ENCODE peak calls at places on chromosomes 7 and 10, in nine cellular contexts. M is hepatocyte; X is PC-9; B is HCT116; F is neural crest cell; O is AG09319; Z is NB4; H is adrenal gland; P is activated CD8-positive, alpha-beta T cell treated with anti-CD3 and anti-CD28 coated beads for 36 hours. R is an unnamed sample.

GRCh38 chr10:71128311-71129010 is 83.9 kb upstream of the UNC5B start:
- DNase-seq in M (no peak), X (no peak), B (no peak), F (no peak), O (no peak), Z (no peak), H (peak; percentile 48), P (no peak), R (no peak)

GRCh38 chr7:28686418-28686800 is 271.7 kb downstream of the TRIL start:
- DNase-seq in M (peak; percentile 69), X (peak; percentile 39), B (no peak), F (peak; percentile 29), O (peak; percentile 5), Z (peak; percentile 29), H (no peak), P (no peak), R (no peak)

GRCh38 chr10:33066558-33067236 is 108.7 kb upstream of the ITGB1 start:
- DNase-seq in M (peak; percentile 20), X (no peak), B (no peak), F (no peak), O (no peak), Z (no peak), H (peak; percentile 77), P (no peak), R (no peak)

GRCh38 chr10:47354162-47354561 is 6.0 kb downstream of the RBP3 start:
- DNase-seq in M (peak; percentile 53), X (no peak), B (no peak), F (no peak), O (no peak), Z (peak; percentile 12), H (no peak), P (no peak), R (no peak)

GRCh38 chr7:129875745-129876411 is 76.9 kb downstream of the UBE2H start:
- DNase-seq in M (no peak), X (no peak), B (no peak), F (no peak), O (no peak), Z (no peak), H (no peak), P (no peak), R (no peak)

GRCh38 chr7:15130666-15131541 is 228.4 kb upstream of the DGKB start:
- DNase-seq in M (no peak), X (peak; percentile 74), B (no peak), F (no peak), O (no peak), Z (no peak), H (no peak), P (no peak), R (no peak)

GRCh38 chr7:28103984-28104628 is 76.5 kb downstream of the JAZF1 start:
- DNase-seq in M (no peak), X (peak; percentile 83), B (no peak), F (no peak), O (no peak), Z (no peak), H (no peak), P (no peak), R (no peak)

GRCh38 chr7:73786588-73786987 is 16.5 kb upstream of the CLDN3 start:
- DNase-seq in M (no peak), X (no peak), B (no peak), F (no peak), O (no peak), Z (no peak), H (peak; percentile 7), P (no peak), R (no peak)

GRCh38 chr7:107998150-107998549 is 4.8 kb downstream of the LAMB1 start:
- DNase-seq in M (no peak), X (peak; percentile 91), B (no peak), F (no peak), O (no peak), Z (no peak), H (no peak), P (no peak), R (no peak)

GRCh38 chr10:112634096-112634830 is 187.2 kb downstream of the VTI1A start:
- DNase-seq in M (no peak), X (no peak), B (no peak), F (no peak), O (no peak), Z (no peak), H (no peak), P (no peak), R (no peak)

DNA sequence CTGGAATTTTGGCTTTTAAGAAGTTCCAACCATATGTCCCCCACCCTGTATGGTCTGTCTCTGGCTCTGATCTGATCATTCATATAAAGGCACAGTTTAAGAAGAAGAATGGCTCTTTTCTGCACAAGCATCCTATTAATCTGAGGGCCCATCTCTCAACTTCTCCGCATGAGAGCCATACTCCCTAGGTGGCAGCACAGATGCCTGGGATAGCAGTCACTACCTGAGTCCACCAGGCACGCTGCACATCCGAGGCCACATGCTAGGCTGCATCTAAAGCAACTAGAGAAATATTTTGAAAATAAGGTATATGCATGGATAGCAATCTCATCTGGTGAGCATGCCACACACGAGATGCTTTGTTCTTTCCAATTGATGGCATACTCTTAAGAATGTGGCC is 565.5 kb downstream of the PARD3 start:
- DNase-seq in M (no peak), X (no peak), B (no peak), F (no peak), O (no peak), Z (no peak), H (no peak), P (no peak), R (no peak)
- TF ChIP-seq CTCF in M (peak; percentile 7), X (no peak), B (peak; percentile 10), F (no peak), O (no peak), Z (no peak), H (no peak), P (no peak), R (no peak)

GRCh38 chr7:102395620-102395957 is 574 bp upstream of the PRKRIP1 start:
- DNase-seq in M (no peak), X (no peak), B (no peak), F (peak; percentile 9), O (no peak), Z (peak; percentile 27), H (no peak), P (no peak), R (no peak)

GRCh38 chr7:102396710-102397019 is 502 bp downstream of the PRKRIP1 start:
- DNase-seq in M (no peak), X (no peak), B (no peak), F (no peak), O (no peak), Z (no peak), H (no peak), P (no peak), R (no peak)

GRCh38 chr7:102398543-102398942 is 2.4 kb downstream of the PRKRIP1 start:
- DNase-seq in M (no peak), X (no peak), B (no peak), F (no peak), O (no peak), Z (no peak), H (no peak), P (no peak), R (no peak)

GRCh38 chr7:102393467-102393866 is 2.7 kb upstream of the PRKRIP1 start:
- DNase-seq in M (peak; percentile 46), X (peak; percentile 98), B (no peak), F (no peak), O (no peak), Z (no peak), H (no peak), P (no peak), R (no peak)

GRCh38 chr7:102395958-102396709 is at the start of gene PRKRIP1:
- DNase-seq in M (peak; percentile 95), X (peak; percentile 94), B (peak; percentile 82), F (peak; percentile 74), O (peak; percentile 82), Z (peak; percentile 93), H (peak; percentile 97), P (peak; percentile 96), R (peak; percentile 96)
- TF ChIP-seq CTCF in M (no peak), X (no peak), B (no peak), F (no peak), O (no peak), Z (no peak), H (no peak), P (no peak), R (no peak)

DNA sequence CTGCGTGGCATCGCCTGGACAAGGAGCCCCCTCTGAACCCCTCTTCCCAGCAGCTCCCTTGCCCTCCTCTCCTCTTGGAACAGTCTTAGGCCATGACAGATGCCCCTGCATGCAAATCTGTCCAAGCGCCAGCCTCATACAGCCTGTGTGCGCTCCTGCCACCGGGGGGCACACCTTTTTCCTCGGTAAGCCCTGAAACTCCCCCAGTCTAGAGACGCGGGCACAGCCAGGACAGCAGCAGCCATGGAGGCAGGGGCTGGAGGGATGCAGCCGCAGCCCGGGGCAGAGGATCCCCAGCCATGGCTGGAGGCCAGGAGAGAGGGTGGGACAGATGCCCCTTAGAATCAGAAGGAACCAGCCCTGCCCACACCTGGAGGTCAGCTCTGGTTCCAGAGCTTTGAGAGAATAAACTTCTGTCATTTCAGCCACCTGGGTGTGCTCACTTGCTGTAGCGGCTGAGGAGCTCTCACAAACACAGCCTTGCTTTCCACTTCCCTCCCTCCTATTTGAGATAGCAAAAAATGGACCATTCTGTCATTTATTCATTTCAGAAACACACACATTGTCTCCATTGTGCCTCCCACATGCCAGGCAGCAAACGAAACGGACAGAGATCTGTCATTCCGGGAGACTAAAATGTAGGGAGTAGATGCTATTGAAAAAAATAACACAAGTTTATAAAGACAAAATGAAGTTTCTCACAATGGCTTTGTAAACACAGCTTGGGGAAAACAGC is 241.5 kb downstream of the WDR37 start:
- DNase-seq in M (no peak), X (no peak), B (no peak), F (no peak), O (no peak), Z (no peak), H (peak; percentile 34), P (peak; percentile 16), R (no peak)
- TF ChIP-seq CTCF in M (no peak), X (no peak), B (no peak), F (peak; percentile 26), O (no peak), Z (no peak), H (no peak), P (no peak), R (no peak)

GRCh38 chr10:4763513-4763912 is 62.5 kb upstream of the AKR1E2 start:
- DNase-seq in M (no peak), X (no peak), B (no peak), F (no peak), O (no peak), Z (no peak), H (no peak), P (no peak), R (no peak)

GRCh38 chr10:4763960-4764428 is 62.0 kb upstream of the AKR1E2 start:
- DNase-seq in M (no peak), X (peak; percentile 39), B (no peak), F (no peak), O (peak; percentile 61), Z (no peak), H (no peak), P (peak; percentile 3), R (no peak)

GRCh38 chr10:4765428-4765827 is 60.6 kb upstream of the AKR1E2 start:
- DNase-seq in M (no peak), X (no peak), B (no peak), F (no peak), O (no peak), Z (no peak), H (no peak), P (no peak), R (no peak)

GRCh38 chr10:4766449-4766848 is 59.6 kb upstream of the AKR1E2 start:
- DNase-seq in M (no peak), X (no peak), B (no peak), F (no peak), O (no peak), Z (no peak), H (no peak), P (no peak), R (no peak)

GRCh38 chr10:4767033-4767814 is 58.8 kb upstream of the AKR1E2 start:
- DNase-seq in M (peak; percentile 50), X (no peak), B (peak; percentile 38), F (no peak), O (no peak), Z (peak; percentile 12), H (no peak), P (peak; percentile 13), R (no peak)
- TF ChIP-seq CTCF in M (peak; percentile 88), X (peak; percentile 72), B (peak; percentile 69), F (peak; percentile 91), O (peak; percentile 69), Z (peak; percentile 22), H (peak; percentile 56), P (peak; percentile 51), R (peak; percentile 49)

R was measured in GM13976.